ENCODE peak calls at places on chromosome 10, in seven cellular contexts. R, I, S, F, C, W and X are unnamed samples.

GRCh38 chr10:48932831-48933670 is 6.6 kb downstream of the LRRC18 start:
- DNase-seq in R (no peak), I (no peak), S (no peak), F (no peak), C (no peak), W (no peak), X (no peak)

GRCh38 chr10:75335983-75336382 is 65.6 kb downstream of the ZNF503 start:
- DNase-seq in R (no peak), I (no peak), S (no peak), F (no peak), C (no peak), W (no peak), X (no peak)

GRCh38 chr10:47318706-47319105 is 3.5 kb upstream of the GDF2 start:
- DNase-seq in R (peak), I (no peak), S (peak), F (no peak), C (no peak), W (peak), X (no peak)

GRCh38 chr10:78727251-78727650 is 341.5 kb upstream of the ZMIZ1 start:
- DNase-seq in R (no peak), I (no peak), S (no peak), F (no peak), C (no peak), W (no peak), X (no peak)

GRCh38 chr10:113911839-113912238 is 57.4 kb downstream of the NHLRC2 start:
- DNase-seq in R (no peak), I (no peak), S (no peak), F (no peak), C (no peak), W (no peak), X (no peak)

GRCh38 chr10:130141460-130141859 is 5.3 kb downstream of the GLRX3 start:
- DNase-seq in R (no peak), I (peak), S (no peak), F (no peak), C (no peak), W (no peak), X (no peak)

GRCh38 chr10:32893431-32893830 is 64.6 kb downstream of the ITGB1 start:
- DNase-seq in R (no peak), I (no peak), S (no peak), F (no peak), C (no peak), W (no peak), X (no peak)

GRCh38 chr10:89295597-89295996 is 6.2 kb upstream of the IFIT2 start:
- DNase-seq in R (no peak), I (peak), S (no peak), F (no peak), C (no peak), W (no peak), X (no peak)

GRCh38 chr10:126278846-126279245 is 109.4 kb downstream of the ADAM12 start:
- DNase-seq in R (no peak), I (peak), S (no peak), F (no peak), C (no peak), W (no peak), X (no peak)

GRCh38 chr10:13810536-13810935 is 223.8 kb downstream of the PRPF18 start:
- DNase-seq in R (no peak), I (no peak), S (no peak), F (no peak), C (no peak), W (no peak), X (no peak)

GRCh38 chr10:119394657-119395286 is 147.7 kb downstream of the RGS10 start:
- DNase-seq in R (no peak), I (no peak), S (no peak), F (no peak), C (no peak), W (no peak), X (no peak)

GRCh38 chr10:132858121-132859081 is 72.5 kb upstream of the NKX6-2 start:
- DNase-seq in R (no peak), I (no peak), S (no peak), F (no peak), C (peak), W (no peak), X (peak)

GRCh38 chr10:125095228-125095627 is 65.1 kb downstream of the CTBP2 start:
- DNase-seq in R (no peak), I (no peak), S (no peak), F (no peak), C (no peak), W (no peak), X (no peak)

GRCh38 chr10:46547881-46548780 is 8.3 kb downstream of the GPRIN2 start:
- DNase-seq in R (no peak), I (peak), S (peak), F (peak), C (peak), W (no peak), X (peak)

GRCh38 chr10:59734063-59734462 is 19.2 kb downstream of the MRLN start:
- DNase-seq in R (no peak), I (no peak), S (no peak), F (no peak), C (no peak), W (no peak), X (no peak)
- H3K4me3 ChIP-seq in R (no peak), I (no peak), S (no peak), F (no peak), C (no peak), W (no peak), X (no peak)

DNA sequence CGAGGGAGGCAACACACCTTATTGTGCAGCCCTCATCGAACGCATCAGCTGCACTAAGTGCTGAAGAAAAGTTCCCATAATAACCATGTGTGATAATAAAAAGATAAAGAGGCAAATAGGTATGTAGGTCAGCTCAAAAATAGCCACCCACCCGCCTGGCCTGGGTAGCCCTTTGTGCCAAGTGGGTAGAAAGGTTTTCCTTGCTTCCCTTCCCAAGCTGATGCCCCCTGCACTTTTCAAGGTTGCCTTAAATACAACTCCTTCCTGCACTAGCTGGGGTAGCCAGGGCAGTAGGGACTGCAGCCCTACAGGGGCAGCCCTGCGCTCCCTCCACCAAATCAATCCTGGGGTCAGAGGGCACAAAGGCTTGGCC is 13.5 kb upstream of the DDIT4 start:
- DNase-seq in R (no peak), I (no peak), S (no peak), F (no peak), C (no peak), W (no peak), X (no peak)
- TF ChIP-seq POLR2A in R (no peak), I (no peak), S (no peak), F (no peak), C (no peak), W (no peak), X (no peak)

DNA sequence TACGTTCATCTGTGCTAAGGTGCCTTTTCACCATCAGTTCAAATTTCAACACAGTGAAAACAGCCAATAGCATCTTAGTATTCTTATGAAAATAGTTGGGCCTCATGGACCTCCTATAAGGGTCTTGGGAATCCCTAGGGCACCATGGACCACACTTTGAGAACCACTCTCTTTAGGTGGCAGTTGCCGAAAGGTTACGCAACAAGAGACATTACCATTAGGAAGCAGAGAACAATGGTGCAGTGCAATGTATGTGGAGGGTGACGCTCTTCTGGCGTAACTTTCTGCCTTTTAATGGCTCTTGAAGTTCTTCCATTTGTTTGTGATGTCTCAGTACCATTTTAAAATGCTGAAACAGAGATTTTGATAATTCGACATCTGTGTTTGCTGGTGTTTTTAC is 131.1 kb downstream of the CNNM2 start:
- DNase-seq in R (no peak), I (no peak), S (no peak), F (no peak), C (no peak), W (no peak), X (no peak)
- TF ChIP-seq CTCF in R (no peak), I (no peak), S (no peak), F (no peak), C (no peak), W (no peak), X (no peak)

DNA sequence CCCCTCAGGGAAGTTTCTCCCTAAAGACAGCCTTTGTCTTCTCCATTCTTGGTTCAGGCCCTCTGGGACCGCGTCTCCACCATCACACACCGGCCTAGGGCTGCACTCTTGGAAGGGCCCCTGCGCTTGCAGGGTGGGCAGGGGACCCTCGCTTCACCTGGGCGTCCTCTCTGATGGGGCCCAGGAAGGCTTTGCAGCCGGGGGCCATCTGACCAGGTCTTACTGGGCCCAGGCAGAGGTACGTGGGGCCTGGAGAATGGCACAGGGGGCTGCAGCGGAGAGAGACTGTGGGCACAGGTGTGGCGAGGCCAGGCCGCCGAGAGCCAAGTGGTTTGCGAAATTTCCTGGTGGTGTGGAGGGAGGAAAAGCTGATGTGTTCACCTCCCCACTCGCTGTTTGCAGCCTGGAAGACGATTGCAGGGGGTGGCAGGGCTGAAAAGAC is 44.4 kb downstream of the ALOX5 start:
- DNase-seq in R (no peak), I (no peak), S (no peak), F (no peak), C (no peak), W (no peak), X (no peak)
- H3K4me3 ChIP-seq in R (no peak), I (no peak), S (peak), F (peak), C (peak), W (no peak), X (no peak)